ENCODE peak calls at places on chromosomes 2 and 18, in four cellular contexts. P is fibroblast of lung, Y is cardiac muscle cell, D is colonic mucosa. N is an unnamed sample. For H3K4me1 and H3K36me3, the result is how much of the 10 kb centered on the place peaks cover.

GRCh38 chr2:39523308-39524044 is 86.4 kb upstream of the MAP4K3 start:
- DNase-seq in P (peak), Y (no peak), D (no peak), N (no peak)

GRCh38 chr18:63062246-63062645 is 257.3 kb downstream of the BCL2 start:
- DNase-seq in P (no peak), Y (no peak), D (no peak), N (peak)

GRCh38 chr2:95265182-95265581 is 9.1 kb upstream of the PROM2 start:
- DNase-seq in P (no peak), Y (no peak), D (no peak), N (no peak)

GRCh38 chr2:8627019-8627691 is 54.7 kb upstream of the ID2 start:
- DNase-seq in P (peak), Y (no peak), D (peak), N (no peak)

GRCh38 chr2:233486778-233487552 is 79.6 kb downstream of the USP40 start:
- DNase-seq in P (peak), Y (no peak), D (no peak), N (peak)

GRCh38 chr18:3100498-3101132 is 87.7 kb upstream of the LPIN2 start:
- DNase-seq in P (no peak), Y (no peak), D (no peak), N (no peak)

GRCh38 chr2:144466637-144467036 is 53.3 kb downstream of the ZEB2 start:
- DNase-seq in P (no peak), Y (no peak), D (no peak), N (no peak)

GRCh38 chr2:145874466-145874865 is 1354.5 kb upstream of the ZEB2 start:
- DNase-seq in P (peak), Y (no peak), D (no peak), N (no peak)

GRCh38 chr2:216792222-216793001 is 67.5 kb downstream of the TNP1 start:
- DNase-seq in P (peak), Y (peak), D (peak), N (no peak)

GRCh38 chr2:33859191-33859590 is 260.1 kb upstream of the FAM98A start:
- DNase-seq in P (no peak), Y (no peak), D (no peak), N (no peak)

GRCh38 chr2:120503793-120504571 is 158.0 kb downstream of the INHBB start:
- DNase-seq in P (no peak), Y (no peak), D (no peak), N (no peak)

GRCh38 chr2:18474690-18475089 is 85.8 kb downstream of the RDH14 start:
- DNase-seq in P (no peak), Y (no peak), D (no peak), N (no peak)

GRCh38 chr2:188734688-188735087 is 239.5 kb upstream of the COL3A1 start:
- DNase-seq in P (peak), Y (no peak), D (no peak), N (peak)

GRCh38 chr2:45822272-45822630 is 170.8 kb downstream of the PRKCE start:
- DNase-seq in P (no peak), Y (no peak), D (no peak), N (no peak)

GRCh38 chr18:21129586-21130216 is 18.1 kb upstream of the ROCK1 start:
- DNase-seq in P (no peak), Y (peak), D (no peak), N (no peak)

GRCh38 chr2:137769406-137769805 is 194.9 kb upstream of the HNMT start:
- DNase-seq in P (no peak), Y (no peak), D (no peak), N (no peak)

GRCh38 chr2:137775529-137775928 is 188.7 kb upstream of the HNMT start:
- DNase-seq in P (no peak), Y (no peak), D (no peak), N (no peak)

GRCh38 chr2:137771064-137771463 is 193.2 kb upstream of the HNMT start:
- DNase-seq in P (no peak), Y (no peak), D (no peak), N (no peak)

GRCh38 chr2:137772451-137772850 is 191.8 kb upstream of the HNMT start:
- DNase-seq in P (no peak), Y (no peak), D (no peak), N (no peak)

DNA sequence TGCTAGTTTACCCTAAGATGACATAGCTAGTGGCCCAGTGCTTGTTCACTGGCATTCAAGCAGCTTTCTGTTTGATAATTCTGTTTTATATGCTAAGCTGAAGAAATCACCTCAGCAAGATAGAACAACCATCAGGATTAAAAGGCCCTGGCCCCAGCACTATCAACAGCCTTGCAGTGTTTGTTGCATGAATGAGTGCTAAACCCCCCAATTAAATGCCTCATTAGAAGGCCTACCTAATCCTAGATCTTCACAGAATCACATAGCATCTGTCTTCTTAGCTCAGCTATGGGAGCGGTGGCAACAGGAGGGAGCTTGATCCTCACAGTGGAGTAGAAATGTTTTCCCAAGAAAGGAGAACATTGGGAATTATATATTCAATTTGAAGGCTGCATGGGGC is 194.1 kb upstream of the HNMT start:
- DNase-seq in P (no peak), Y (no peak), D (no peak), N (no peak)
- H3K4me1 ChIP-seq in P (under half), Y (under half), D (under half), N (under half)

GRCh38 chr2:177229448-177230242 is 17.1 kb downstream of the HNRNPA3 start:
- DNase-seq in P (no peak), Y (no peak), D (no peak), N (no peak)
- H3K36me3 ChIP-seq in P (under half), Y (under half), D (under half), N (half or more)

DNA sequence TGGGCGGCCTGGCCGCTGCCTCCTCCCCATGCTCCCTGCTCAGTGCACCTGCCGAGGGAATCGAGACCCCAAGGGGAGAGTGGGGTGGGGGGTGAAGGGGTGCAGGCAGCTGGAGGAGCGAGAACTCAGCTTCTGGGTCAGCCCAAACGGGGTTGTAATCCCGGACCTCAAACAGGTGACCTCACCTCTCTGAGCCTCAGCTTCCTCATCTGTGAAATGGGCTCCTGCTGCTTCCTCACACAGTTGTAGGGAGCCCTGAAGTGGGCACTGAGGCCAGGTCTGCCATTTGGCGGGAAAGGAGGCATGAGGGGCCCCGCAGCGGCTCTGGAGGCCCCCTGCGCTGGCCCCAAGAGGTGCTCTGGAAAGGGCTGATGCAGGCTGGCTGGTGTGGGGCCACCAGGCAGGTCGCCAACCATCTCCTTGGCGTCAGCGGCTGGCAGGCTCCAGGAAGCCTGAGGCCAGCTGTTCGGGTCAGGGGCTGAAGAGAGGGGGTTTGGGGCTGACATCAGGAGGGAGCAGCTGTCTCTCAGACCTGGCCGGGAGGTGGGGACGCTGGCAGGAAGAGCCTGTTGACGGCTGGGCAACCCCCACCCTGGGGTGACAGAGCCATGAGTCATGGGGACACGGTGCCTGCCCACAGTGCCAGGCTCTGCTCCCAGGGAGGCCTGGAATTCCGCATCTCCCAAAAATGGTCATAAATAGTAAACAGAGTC is 4.9 kb downstream of the KLHL30 start:
- DNase-seq in P (peak), Y (no peak), D (no peak), N (peak)
- H3K27ac ChIP-seq in P (no peak), Y (no peak), D (no peak), N (peak)

GRCh38 chr2:238866656-238867277 is 18.9 kb downstream of the TWIST2 start:
- DNase-seq in P (no peak), Y (no peak), D (no peak), N (no peak)
- H3K4me1 ChIP-seq in P (under half), Y (under half), D (under half), N (half or more)

DNA sequence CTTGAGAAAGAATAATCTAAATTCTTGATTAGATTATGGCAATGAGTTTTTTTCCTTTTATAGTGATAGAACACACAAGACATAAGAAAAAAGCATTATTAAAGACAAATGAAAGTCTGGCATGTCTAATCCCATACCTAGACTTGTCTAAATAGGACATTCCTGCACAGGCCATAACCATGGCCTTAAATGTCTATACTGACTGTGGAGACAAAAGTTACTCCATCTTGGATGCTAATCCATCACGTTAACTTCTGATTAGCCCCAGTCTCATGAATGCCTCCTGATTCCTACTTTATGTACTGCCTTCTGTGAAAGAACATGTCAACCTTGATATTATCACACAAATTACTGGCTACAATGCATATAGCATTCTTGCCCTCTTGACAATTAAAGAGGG is 23.6 kb downstream of the ORC2 start:
- DNase-seq in P (no peak), Y (no peak), D (no peak), N (no peak)
- H3K36me3 ChIP-seq in P (under half), Y (half or more), D (under half), N (half or more)

DNA sequence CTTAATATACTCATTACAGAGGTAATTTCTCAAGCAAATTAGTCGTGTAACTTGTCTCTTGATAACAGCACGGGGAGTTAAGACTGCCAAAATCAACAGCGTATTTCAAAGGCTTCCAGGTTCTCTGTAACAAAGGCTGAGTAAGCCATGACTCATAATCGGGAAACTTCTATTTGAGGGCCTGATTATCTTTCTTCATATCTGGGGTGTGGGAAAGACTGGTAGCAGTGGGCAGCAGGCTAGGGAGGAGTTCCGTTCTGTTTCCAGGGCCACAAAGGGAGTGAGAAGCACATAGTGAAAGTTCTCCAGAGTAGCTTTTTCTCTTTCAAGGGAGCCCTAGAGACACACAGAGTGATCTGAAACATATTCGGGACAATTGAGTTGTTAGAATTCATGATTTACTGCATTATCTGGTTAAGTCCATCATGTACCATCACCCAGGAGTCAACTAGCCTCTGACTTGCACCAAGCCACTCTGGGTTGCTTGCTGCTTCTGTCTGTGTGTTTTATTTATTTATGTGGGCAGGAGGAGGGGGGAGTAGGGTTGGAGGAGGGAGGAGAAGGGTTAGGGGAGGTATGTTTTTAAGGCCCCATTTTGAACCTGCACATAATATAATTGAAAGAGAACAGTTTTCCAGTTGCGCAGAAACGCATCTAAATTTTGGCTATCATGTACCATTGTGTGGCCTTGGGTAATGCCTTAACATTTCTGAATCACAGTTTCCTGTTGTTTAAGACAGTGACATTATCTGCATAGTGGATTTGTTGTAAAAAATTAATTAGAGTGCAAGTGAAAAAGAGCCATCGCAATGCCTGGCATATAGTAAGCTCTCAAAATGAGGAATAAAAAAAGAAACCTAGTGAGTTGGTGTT is 80.5 kb upstream of the ITPRID2 start:
- DNase-seq in P (peak), Y (no peak), D (peak), N (peak)
- H3K27ac ChIP-seq in P (no peak), Y (no peak), D (peak), N (peak)

N was measured in SJSA1.